ENCODE peak calls at places on chromosomes 7 and 10, in five cellular contexts. One of them, this sample, is unnamed.

GRCh38 chr7:57207836-57208235 is 75.6 kb upstream of the ZNF479 start:
- DNase-seq in foreskin fibroblast: no peak
- DNase-seq in HFFc6: no peak
- DNase-seq in breast epithelium: no peak
- DNase-seq in neural crest cell: no peak
- DNase-seq in this sample: no peak

GRCh38 chr7:118429141-118429540 is 204.6 kb downstream of the ANKRD7 start:
- DNase-seq in foreskin fibroblast: no peak
- DNase-seq in HFFc6: no peak
- DNase-seq in breast epithelium: no peak
- DNase-seq in neural crest cell: no peak
- DNase-seq in this sample: no peak

GRCh38 chr7:26525413-26526287 is 234.0 kb downstream of the SNX10 start:
- DNase-seq in foreskin fibroblast: no peak
- DNase-seq in HFFc6: no peak
- DNase-seq in breast epithelium: no peak
- DNase-seq in neural crest cell: no peak
- DNase-seq in this sample: no peak

GRCh38 chr10:103353281-103353680 is 2.3 kb upstream of the PCGF6 start:
- DNase-seq in foreskin fibroblast: no peak
- DNase-seq in HFFc6: no peak
- DNase-seq in breast epithelium: no peak
- DNase-seq in neural crest cell: no peak
- DNase-seq in this sample: no peak

GRCh38 chr10:71288461-71288860 is 30.6 kb upstream of the SLC29A3 start:
- DNase-seq in foreskin fibroblast: no peak
- DNase-seq in HFFc6: no peak
- DNase-seq in breast epithelium: no peak
- DNase-seq in neural crest cell: no peak
- DNase-seq in this sample: no peak

GRCh38 chr7:27161721-27162547 is 3.4 kb downstream of the HOXA9 start:
- DNase-seq in foreskin fibroblast: no peak
- DNase-seq in HFFc6: no peak
- DNase-seq in breast epithelium: no peak
- DNase-seq in neural crest cell: no peak
- DNase-seq in this sample: no peak

GRCh38 chr7:121020243-121020642 is 31.7 kb downstream of the CPED1 start:
- DNase-seq in foreskin fibroblast: no peak
- DNase-seq in HFFc6: peak
- DNase-seq in breast epithelium: no peak
- DNase-seq in neural crest cell: no peak
- DNase-seq in this sample: no peak

GRCh38 chr7:77415822-77416620 is at the start of gene GSAP:
- DNase-seq in foreskin fibroblast: no peak
- DNase-seq in HFFc6: no peak
- DNase-seq in breast epithelium: peak
- DNase-seq in neural crest cell: peak
- DNase-seq in this sample: peak

GRCh38 chr7:45661302-45661995 is 87.3 kb downstream of the ADCY1 start:
- DNase-seq in foreskin fibroblast: no peak
- DNase-seq in HFFc6: no peak
- DNase-seq in breast epithelium: no peak
- DNase-seq in neural crest cell: no peak
- DNase-seq in this sample: no peak

GRCh38 chr10:60140681-60141632 is 234.6 kb upstream of the CCDC6 start:
- DNase-seq in foreskin fibroblast: no peak
- DNase-seq in HFFc6: no peak
- DNase-seq in breast epithelium: no peak
- DNase-seq in neural crest cell: peak
- DNase-seq in this sample: no peak

GRCh38 chr7:121049028-121049791 is 60.7 kb downstream of the CPED1 start:
- DNase-seq in foreskin fibroblast: no peak
- DNase-seq in HFFc6: no peak
- DNase-seq in breast epithelium: no peak
- DNase-seq in neural crest cell: no peak
- DNase-seq in this sample: no peak

GRCh38 chr7:134827889-134828288 is 48.5 kb downstream of the CALD1 start:
- DNase-seq in foreskin fibroblast: no peak
- DNase-seq in HFFc6: no peak
- DNase-seq in breast epithelium: no peak
- DNase-seq in neural crest cell: no peak
- DNase-seq in this sample: no peak

GRCh38 chr10:103111031-103111917 is 81.8 kb downstream of the NT5C2 start:
- DNase-seq in foreskin fibroblast: peak
- DNase-seq in HFFc6: peak
- DNase-seq in breast epithelium: no peak
- DNase-seq in neural crest cell: no peak
- DNase-seq in this sample: no peak

GRCh38 chr10:129339191-129339590 is 127.8 kb upstream of the MGMT start:
- DNase-seq in foreskin fibroblast: no peak
- DNase-seq in HFFc6: no peak
- DNase-seq in breast epithelium: no peak
- DNase-seq in neural crest cell: no peak
- DNase-seq in this sample: no peak

GRCh38 chr7:57400531-57401155 is 49.3 kb upstream of the ZNF716 start:
- DNase-seq in foreskin fibroblast: no peak
- DNase-seq in HFFc6: no peak
- DNase-seq in breast epithelium: no peak
- DNase-seq in neural crest cell: no peak
- DNase-seq in this sample: no peak

GRCh38 chr7:70317356-70317755 is 719.1 kb downstream of the AUTS2 start:
- DNase-seq in foreskin fibroblast: no peak
- DNase-seq in HFFc6: no peak
- DNase-seq in breast epithelium: no peak
- DNase-seq in neural crest cell: no peak
- DNase-seq in this sample: no peak

GRCh38 chr7:151231080-151231479 is 1.2 kb upstream of the CHPF2 start:
- DNase-seq in foreskin fibroblast: no peak
- DNase-seq in HFFc6: no peak
- DNase-seq in breast epithelium: no peak
- DNase-seq in neural crest cell: no peak
- DNase-seq in this sample: no peak

GRCh38 chr10:100872034-100872791 is 40.5 kb upstream of the SLF2 start:
- DNase-seq in foreskin fibroblast: no peak
- DNase-seq in HFFc6: peak
- DNase-seq in breast epithelium: no peak
- DNase-seq in neural crest cell: peak
- DNase-seq in this sample: peak

GRCh38 chr10:19347592-19347991 is 299.0 kb downstream of the MALRD1 start:
- DNase-seq in foreskin fibroblast: no peak
- DNase-seq in HFFc6: no peak
- DNase-seq in breast epithelium: no peak
- DNase-seq in neural crest cell: no peak
- DNase-seq in this sample: no peak

GRCh38 chr10:13956826-13957225 is 370.1 kb downstream of the PRPF18 start:
- DNase-seq in foreskin fibroblast: peak
- DNase-seq in HFFc6: no peak
- DNase-seq in breast epithelium: no peak
- DNase-seq in neural crest cell: no peak
- DNase-seq in this sample: no peak

GRCh38 chr7:151544183-151544582 is 24.5 kb upstream of the RHEB start:
- DNase-seq in foreskin fibroblast: no peak
- DNase-seq in HFFc6: no peak
- DNase-seq in breast epithelium: no peak
- DNase-seq in neural crest cell: no peak
- DNase-seq in this sample: no peak

GRCh38 chr10:807163-807957 is 117.9 kb upstream of the DIP2C start:
- DNase-seq in foreskin fibroblast: no peak
- DNase-seq in HFFc6: no peak
- DNase-seq in breast epithelium: no peak
- DNase-seq in neural crest cell: no peak
- DNase-seq in this sample: no peak

GRCh38 chr7:96624954-96625353 is 84.7 kb downstream of the SEM1 start:
- DNase-seq in foreskin fibroblast: no peak
- DNase-seq in HFFc6: no peak
- DNase-seq in breast epithelium: no peak
- DNase-seq in neural crest cell: no peak
- DNase-seq in this sample: no peak

GRCh38 chr10:106816318-106817085 is 348.0 kb downstream of the SORCS1 start:
- DNase-seq in foreskin fibroblast: no peak
- DNase-seq in HFFc6: no peak
- DNase-seq in breast epithelium: no peak
- DNase-seq in neural crest cell: no peak
- DNase-seq in this sample: no peak

GRCh38 chr7:78176186-78176585 is 377.6 kb downstream of the PHTF2 start:
- DNase-seq in foreskin fibroblast: no peak
- DNase-seq in HFFc6: no peak
- DNase-seq in breast epithelium: no peak
- DNase-seq in neural crest cell: no peak
- DNase-seq in this sample: no peak

GRCh38 chr7:75920431-75921161 is 5.6 kb downstream of the POR start:
- DNase-seq in foreskin fibroblast: peak
- DNase-seq in HFFc6: no peak
- DNase-seq in breast epithelium: no peak
- DNase-seq in neural crest cell: no peak
- DNase-seq in this sample: peak

GRCh38 chr7:105009667-105010537 is 4.1 kb upstream of the KMT2E start:
- DNase-seq in foreskin fibroblast: no peak
- DNase-seq in HFFc6: no peak
- DNase-seq in breast epithelium: no peak
- DNase-seq in neural crest cell: no peak
- DNase-seq in this sample: no peak

GRCh38 chr7:36995776-36996175 is 271.5 kb upstream of the AOAH start:
- DNase-seq in foreskin fibroblast: no peak
- DNase-seq in HFFc6: no peak
- DNase-seq in breast epithelium: no peak
- DNase-seq in neural crest cell: no peak
- DNase-seq in this sample: no peak

GRCh38 chr10:72081772-72082590 is 6.4 kb downstream of the SPOCK2 start:
- DNase-seq in foreskin fibroblast: no peak
- DNase-seq in HFFc6: no peak
- DNase-seq in breast epithelium: no peak
- DNase-seq in neural crest cell: no peak
- DNase-seq in this sample: no peak

GRCh38 chr7:28448708-28449107 is 36.4 kb downstream of the CREB5 start:
- DNase-seq in foreskin fibroblast: no peak
- DNase-seq in HFFc6: no peak
- DNase-seq in breast epithelium: no peak
- DNase-seq in neural crest cell: no peak
- DNase-seq in this sample: no peak

GRCh38 chr10:120172371-120172770 is 279.8 kb downstream of the SEC23IP start:
- DNase-seq in foreskin fibroblast: no peak
- DNase-seq in HFFc6: no peak
- DNase-seq in breast epithelium: no peak
- DNase-seq in neural crest cell: no peak
- DNase-seq in this sample: no peak

GRCh38 chr10:110897184-110897583 is 21.8 kb downstream of the BBIP1 start:
- DNase-seq in foreskin fibroblast: no peak
- DNase-seq in HFFc6: no peak
- DNase-seq in breast epithelium: no peak
- DNase-seq in neural crest cell: no peak
- DNase-seq in this sample: no peak

GRCh38 chr10:76998451-76998850 is 639.2 kb downstream of the KCNMA1 start:
- DNase-seq in foreskin fibroblast: no peak
- DNase-seq in HFFc6: no peak
- DNase-seq in breast epithelium: no peak
- DNase-seq in neural crest cell: no peak
- DNase-seq in this sample: no peak

GRCh38 chr10:59622320-59622901 is 87.2 kb downstream of the SLC16A9 start:
- DNase-seq in foreskin fibroblast: peak
- DNase-seq in HFFc6: peak
- DNase-seq in breast epithelium: no peak
- DNase-seq in neural crest cell: peak
- DNase-seq in this sample: peak

DNA sequence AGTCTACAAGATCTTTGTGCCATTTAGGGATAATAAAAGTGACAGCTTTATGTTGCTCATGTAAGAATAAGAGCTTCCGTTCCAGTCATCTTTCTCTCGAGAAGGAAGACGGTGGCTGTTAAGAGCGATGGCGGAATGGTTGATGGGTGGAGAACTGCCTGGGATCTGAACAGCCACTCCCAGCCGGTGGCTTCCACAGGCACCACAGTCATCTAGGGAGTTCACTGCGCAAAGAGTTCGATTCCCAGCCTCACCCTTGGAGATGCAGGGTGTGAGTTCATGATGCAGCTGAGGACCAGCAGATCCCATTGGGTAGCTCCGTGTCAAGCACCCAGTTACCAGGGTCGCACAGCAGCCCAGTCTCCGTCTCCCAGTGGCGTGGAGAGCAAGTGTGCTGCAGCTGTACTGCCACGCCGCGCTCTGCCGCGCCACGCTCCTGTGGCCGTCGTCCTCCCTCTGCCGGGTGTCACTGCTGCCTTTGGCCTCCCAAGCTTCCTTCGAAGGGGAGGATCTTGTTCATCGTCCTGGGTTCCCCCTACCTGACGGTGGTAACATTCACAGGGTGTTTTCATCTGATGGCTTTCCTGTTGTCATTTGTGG is 7.8 kb downstream of the SUN1 start:
- DNase-seq in foreskin fibroblast: no peak
- DNase-seq in HFFc6: no peak
- DNase-seq in breast epithelium: no peak
- DNase-seq in neural crest cell: no peak
- DNase-seq in this sample: no peak
- TF ChIP-seq CTCF in foreskin fibroblast: no peak
- TF ChIP-seq CTCF in HFFc6: no peak
- TF ChIP-seq CTCF in breast epithelium: no peak
- TF ChIP-seq CTCF in neural crest cell: no peak
- TF ChIP-seq CTCF in this sample: no peak

GRCh38 chr7:139618482-139619366 is 95.2 kb downstream of the CLEC2L start:
- DNase-seq in foreskin fibroblast: no peak
- DNase-seq in HFFc6: peak
- DNase-seq in breast epithelium: no peak
- DNase-seq in neural crest cell: peak
- DNase-seq in this sample: peak

GRCh38 chr7:139617074-139617473 is 93.6 kb downstream of the CLEC2L start:
- DNase-seq in foreskin fibroblast: no peak
- DNase-seq in HFFc6: no peak
- DNase-seq in breast epithelium: no peak
- DNase-seq in neural crest cell: no peak
- DNase-seq in this sample: no peak

GRCh38 chr7:139620676-139621344 is 97.3 kb downstream of the CLEC2L start:
- DNase-seq in foreskin fibroblast: no peak
- DNase-seq in HFFc6: no peak
- DNase-seq in breast epithelium: no peak
- DNase-seq in neural crest cell: peak
- DNase-seq in this sample: peak

GRCh38 chr7:139623518-139623917 is 100.0 kb downstream of the CLEC2L start:
- DNase-seq in foreskin fibroblast: no peak
- DNase-seq in HFFc6: no peak
- DNase-seq in breast epithelium: no peak
- DNase-seq in neural crest cell: no peak
- DNase-seq in this sample: peak

GRCh38 chr7:139619367-139619657 is 95.8 kb downstream of the CLEC2L start:
- DNase-seq in foreskin fibroblast: peak
- DNase-seq in HFFc6: peak
- DNase-seq in breast epithelium: no peak
- DNase-seq in neural crest cell: no peak
- DNase-seq in this sample: no peak
- TF ChIP-seq CTCF in foreskin fibroblast: no peak
- TF ChIP-seq CTCF in HFFc6: no peak
- TF ChIP-seq CTCF in breast epithelium: no peak
- TF ChIP-seq CTCF in neural crest cell: no peak
- TF ChIP-seq CTCF in this sample: no peak

GRCh38 chr10:114523876-114524275 is 119.6 kb upstream of the AFAP1L2 start:
- DNase-seq in foreskin fibroblast: no peak
- DNase-seq in HFFc6: no peak
- DNase-seq in breast epithelium: no peak
- DNase-seq in neural crest cell: no peak
- DNase-seq in this sample: peak
- TF ChIP-seq CTCF in foreskin fibroblast: no peak
- TF ChIP-seq CTCF in HFFc6: no peak
- TF ChIP-seq CTCF in breast epithelium: no peak
- TF ChIP-seq CTCF in neural crest cell: no peak
- TF ChIP-seq CTCF in this sample: no peak

GRCh38 chr10:57593983-57594573 is 673.6 kb downstream of the IPMK start:
- DNase-seq in foreskin fibroblast: no peak
- DNase-seq in HFFc6: no peak
- DNase-seq in breast epithelium: no peak
- DNase-seq in neural crest cell: no peak
- DNase-seq in this sample: no peak
- TF ChIP-seq CTCF in foreskin fibroblast: no peak
- TF ChIP-seq CTCF in HFFc6: peak
- TF ChIP-seq CTCF in breast epithelium: no peak
- TF ChIP-seq CTCF in neural crest cell: peak
- TF ChIP-seq CTCF in this sample: no peak